ENCODE peak calls at places on chromosomes 7 and 10, in five cellular contexts. L is RWPE1, B is ovary, F is substantia nigra, R is aorta. X is an unnamed sample.

GRCh38 chr10:101625821-101626412 is 37.8 kb downstream of the DPCD start:
- DNase-seq in L (no peak), B (peak), F (no peak), R (no peak), X (no peak)

GRCh38 chr7:8290645-8291308 is 28.8 kb upstream of the ICA1 start:
- DNase-seq in L (peak), B (no peak), F (no peak), R (no peak), X (no peak)

GRCh38 chr10:8407561-8408021 is 353.1 kb downstream of the GATA3 start:
- DNase-seq in L (no peak), B (no peak), F (no peak), R (no peak), X (no peak)

GRCh38 chr7:76206633-76207032 is 4.9 kb downstream of the SRRM3 start:
- DNase-seq in L (no peak), B (no peak), F (no peak), R (no peak), X (no peak)

GRCh38 chr7:38327597-38327996 is 54.2 kb upstream of the TARP start:
- DNase-seq in L (no peak), B (no peak), F (no peak), R (no peak), X (no peak)

GRCh38 chr7:152464312-152465117 is 28.7 kb upstream of the KMT2C start:
- DNase-seq in L (peak), B (peak), F (peak), R (peak), X (peak)

GRCh38 chr10:69730251-69731156 is 71.2 kb upstream of the COL13A1 start:
- DNase-seq in L (no peak), B (no peak), F (no peak), R (peak), X (no peak)

GRCh38 chr7:112985377-112985987 is 101.1 kb downstream of the GPR85 start:
- DNase-seq in L (no peak), B (no peak), F (no peak), R (no peak), X (no peak)

GRCh38 chr7:106681815-106682495 is 21.0 kb upstream of the CCDC71L start:
- DNase-seq in L (peak), B (no peak), F (no peak), R (no peak), X (no peak)

GRCh38 chr7:155392726-155393570 is 65.0 kb upstream of the EN2 start:
- DNase-seq in L (no peak), B (no peak), F (no peak), R (no peak), X (no peak)

GRCh38 chr10:77881636-77882035 is 44.9 kb downstream of the DLG5 start:
- DNase-seq in L (no peak), B (no peak), F (no peak), R (no peak), X (no peak)

GRCh38 chr10:113511419-113511818 is 41.4 kb upstream of the HABP2 start:
- DNase-seq in L (no peak), B (no peak), F (no peak), R (no peak), X (no peak)

GRCh38 chr7:29345590-29345989 is 151.0 kb downstream of the CHN2 start:
- DNase-seq in L (peak), B (no peak), F (peak), R (peak), X (peak)

GRCh38 chr10:122701652-122702051 is 2.0 kb upstream of the C10orf120 start:
- DNase-seq in L (no peak), B (no peak), F (no peak), R (no peak), X (no peak)

GRCh38 chr10:91409069-91409868 is 875 bp upstream of the HECTD2 start:
- DNase-seq in L (peak), B (peak), F (peak), R (peak), X (no peak)

GRCh38 chr7:2873686-2874551 is 29.8 kb upstream of the GNA12 start:
- DNase-seq in L (peak), B (peak), F (no peak), R (no peak), X (no peak)

GRCh38 chr10:35004651-35005050 is 85.5 kb downstream of the CUL2 start:
- DNase-seq in L (no peak), B (no peak), F (no peak), R (no peak), X (peak)

GRCh38 chr10:13102002-13102794 is 2.2 kb downstream of the OPTN start:
- DNase-seq in L (no peak), B (no peak), F (no peak), R (no peak), X (no peak)

GRCh38 chr7:147298611-147299043 is 1182.0 kb downstream of the CNTNAP2 start:
- DNase-seq in L (no peak), B (no peak), F (no peak), R (no peak), X (no peak)

GRCh38 chr10:80324086-80324485 is 32.5 kb downstream of the DYDC1 start:
- DNase-seq in L (peak), B (no peak), F (no peak), R (no peak), X (no peak)

GRCh38 chr10:58028597-58029366 is 238.9 kb downstream of the IPMK start:
- DNase-seq in L (peak), B (no peak), F (no peak), R (no peak), X (no peak)

GRCh38 chr10:132406750-132407149 is 9.8 kb downstream of the PWWP2B start:
- DNase-seq in L (no peak), B (no peak), F (no peak), R (no peak), X (no peak)

GRCh38 chr10:100364735-100365391 is 17.8 kb downstream of the SCD start:
- DNase-seq in L (peak), B (peak), F (peak), R (peak), X (no peak)

GRCh38 chr10:98209441-98209840 is 58.6 kb downstream of the LOXL4 start:
- DNase-seq in L (no peak), B (no peak), F (no peak), R (no peak), X (no peak)

GRCh38 chr10:86401588-86402282 is 35.1 kb upstream of the GRID1 start:
- DNase-seq in L (no peak), B (peak), F (no peak), R (peak), X (no peak)

GRCh38 chr10:10056958-10057357 is 960.7 kb upstream of the CELF2 start:
- DNase-seq in L (no peak), B (no peak), F (no peak), R (no peak), X (no peak)

GRCh38 chr10:101301111-101301731 is 52.7 kb upstream of the BTRC start:
- DNase-seq in L (peak), B (no peak), F (no peak), R (no peak), X (peak)

GRCh38 chr7:15709978-15710377 is 23.5 kb upstream of the MEOX2 start:
- DNase-seq in L (no peak), B (no peak), F (no peak), R (no peak), X (no peak)

GRCh38 chr7:158325530-158326381 is 261.9 kb downstream of the PTPRN2 start:
- DNase-seq in L (peak), B (no peak), F (peak), R (no peak), X (no peak)

GRCh38 chr10:122504551-122504950 is 43.2 kb downstream of the HTRA1 start:
- DNase-seq in L (peak), B (peak), F (peak), R (peak), X (no peak)

GRCh38 chr10:82213784-82214183 is 338.8 kb downstream of the NRG3 start:
- DNase-seq in L (no peak), B (no peak), F (peak), R (no peak), X (no peak)

GRCh38 chr10:118721005-118721876 is 33.5 kb downstream of the CACUL1 start:
- DNase-seq in L (peak), B (no peak), F (peak), R (no peak), X (no peak)

GRCh38 chr7:107130487-107131220 is 38.1 kb upstream of the HBP1 start:
- DNase-seq in L (no peak), B (no peak), F (no peak), R (no peak), X (no peak)

GRCh38 chr10:51521605-51522004 is 177.8 kb downstream of the CSTF2T start:
- DNase-seq in L (no peak), B (no peak), F (no peak), R (no peak), X (no peak)

GRCh38 chr10:51522858-51523257 is 176.5 kb downstream of the CSTF2T start:
- DNase-seq in L (no peak), B (no peak), F (no peak), R (no peak), X (no peak)

GRCh38 chr10:51524041-51524440 is 175.4 kb downstream of the CSTF2T start:
- DNase-seq in L (no peak), B (no peak), F (no peak), R (no peak), X (no peak)

GRCh38 chr10:51527806-51528205 is 171.6 kb downstream of the CSTF2T start:
- DNase-seq in L (no peak), B (no peak), F (no peak), R (no peak), X (no peak)

GRCh38 chr10:51523440-51523839 is 176.0 kb downstream of the CSTF2T start:
- DNase-seq in L (no peak), B (no peak), F (no peak), R (no peak), X (no peak)
- H3K27ac ChIP-seq in L (no peak), B (no peak), F (no peak), R (no peak), X (no peak)

GRCh38 chr10:24849537-24850299 is 102.7 kb downstream of the PRTFDC1 start:
- DNase-seq in L (peak), B (no peak), F (no peak), R (no peak), X (no peak)

GRCh38 chr10:24850726-24851300 is 101.6 kb downstream of the PRTFDC1 start:
- DNase-seq in L (no peak), B (no peak), F (no peak), R (no peak), X (no peak)

GRCh38 chr10:24853661-24854060 is 98.7 kb downstream of the PRTFDC1 start:
- DNase-seq in L (no peak), B (no peak), F (no peak), R (no peak), X (no peak)

GRCh38 chr10:24849051-24849450 is 103.4 kb downstream of the PRTFDC1 start:
- DNase-seq in L (no peak), B (no peak), F (no peak), R (no peak), X (no peak)

GRCh38 chr10:24851595-24851994 is 100.8 kb downstream of the PRTFDC1 start:
- DNase-seq in L (no peak), B (no peak), F (no peak), R (no peak), X (no peak)
- H3K27ac ChIP-seq in L (no peak), B (no peak), F (no peak), R (no peak), X (no peak)

GRCh38 chr7:84112771-84113170 is 81.8 kb downstream of the SEMA3A start:
- DNase-seq in L (no peak), B (no peak), F (no peak), R (no peak), X (no peak)

GRCh38 chr7:84111842-84112241 is 82.7 kb downstream of the SEMA3A start:
- DNase-seq in L (no peak), B (no peak), F (no peak), R (no peak), X (no peak)

GRCh38 chr7:84117304-84117703 is 77.3 kb downstream of the SEMA3A start:
- DNase-seq in L (no peak), B (no peak), F (no peak), R (no peak), X (no peak)

GRCh38 chr7:84113286-84113685 is 81.3 kb downstream of the SEMA3A start:
- DNase-seq in L (no peak), B (no peak), F (no peak), R (no peak), X (no peak)

DNA sequence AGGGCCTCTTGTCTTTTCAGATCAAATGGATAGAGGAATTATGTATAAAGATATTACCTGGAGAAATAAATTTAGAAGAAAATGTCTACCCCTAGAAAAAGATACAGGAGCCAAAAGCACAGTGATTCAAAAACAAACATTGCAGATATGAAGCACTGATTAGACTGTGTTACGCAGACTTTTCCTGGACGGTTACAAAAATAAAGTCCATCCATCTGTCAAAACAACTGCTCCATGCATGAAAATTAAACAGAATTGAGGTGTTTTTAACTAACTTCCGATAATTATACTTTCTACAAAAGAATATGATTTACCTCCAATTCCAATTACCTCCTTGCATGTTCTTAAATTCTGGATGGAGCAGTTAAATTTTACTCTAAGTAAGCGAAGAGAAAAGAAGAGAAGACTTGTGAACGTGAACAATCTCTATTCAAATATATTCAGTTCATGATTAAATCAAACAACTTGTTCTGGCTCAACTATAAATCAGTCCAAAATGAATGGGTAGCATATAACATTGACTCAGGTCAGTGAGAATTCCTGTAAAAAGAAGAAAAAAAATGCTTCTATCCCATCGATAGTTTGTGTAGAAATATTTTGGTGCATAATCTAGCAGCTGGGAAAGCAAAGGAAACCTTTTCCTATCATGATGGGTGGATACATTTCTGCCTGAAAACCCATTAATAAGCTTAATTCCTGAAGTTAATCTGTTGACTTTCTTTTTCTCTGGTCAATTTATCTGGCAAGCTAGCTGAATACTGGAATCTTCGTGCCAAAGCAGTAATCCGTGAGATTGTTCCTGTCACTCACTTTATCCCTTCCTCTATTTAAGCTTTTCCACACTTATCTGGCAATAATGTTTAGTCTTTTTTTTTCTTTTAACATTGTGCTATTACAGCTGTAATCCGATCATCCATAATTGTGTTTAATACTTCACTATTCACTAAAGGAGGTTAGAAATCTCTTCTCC is 80.4 kb downstream of the SEMA3A start:
- DNase-seq in L (no peak), B (no peak), F (no peak), R (no peak), X (no peak)
- H3K27ac ChIP-seq in L (no peak), B (no peak), F (no peak), R (no peak), X (no peak)

DNA sequence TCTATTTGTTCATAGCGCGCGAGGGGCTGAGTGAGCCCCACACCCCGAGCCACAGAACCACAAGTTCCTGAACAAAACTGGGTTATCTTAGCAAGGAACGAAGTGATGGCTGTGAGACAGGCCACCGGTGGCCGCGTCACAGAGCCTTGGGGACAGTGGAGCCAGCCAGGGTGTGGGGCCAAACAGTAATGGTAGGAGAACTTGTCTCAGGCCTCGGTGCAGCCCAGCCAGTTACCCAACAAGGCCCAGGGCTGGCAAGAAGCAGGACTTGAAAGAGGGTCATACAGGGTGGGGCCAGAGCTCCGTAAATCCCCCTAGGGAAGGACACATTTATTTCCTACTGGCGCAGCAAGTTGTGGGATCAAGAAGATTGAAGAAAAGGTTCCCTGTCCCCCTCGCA is 39.4 kb upstream of the TNS3 start:
- DNase-seq in L (no peak), B (no peak), F (no peak), R (no peak), X (no peak)
- H3K27ac ChIP-seq in L (no peak), B (peak), F (no peak), R (peak), X (no peak)

DNA sequence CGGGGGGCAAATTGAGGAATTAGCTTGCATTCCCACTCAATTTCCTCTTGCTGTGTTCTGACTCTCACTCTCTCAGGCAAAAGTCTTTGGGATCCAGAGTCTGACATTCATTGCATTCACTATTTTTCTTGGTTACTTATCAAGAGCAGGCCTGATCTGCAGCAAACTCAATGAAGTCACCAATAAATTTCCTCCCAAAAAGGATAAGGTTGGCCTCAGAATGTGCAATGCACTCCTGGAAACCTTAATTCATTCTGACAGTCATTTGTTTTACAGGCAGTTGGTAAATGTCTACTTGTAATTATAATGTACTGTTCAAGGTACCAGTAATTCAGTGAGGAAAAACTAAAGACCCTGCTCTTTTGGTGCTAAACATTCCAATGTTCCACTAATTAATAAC is 6.3 kb upstream of the DGKI start:
- DNase-seq in L (no peak), B (no peak), F (no peak), R (no peak), X (no peak)
- H3K27ac ChIP-seq in L (no peak), B (no peak), F (no peak), R (no peak), X (no peak)

GRCh38 chr10:48802611-48803046 is 118.0 kb downstream of the WDFY4 start:
- DNase-seq in L (no peak), B (no peak), F (no peak), R (no peak), X (no peak)
- H3K27ac ChIP-seq in L (no peak), B (no peak), F (no peak), R (no peak), X (no peak)

GRCh38 chr10:3482200-3482993 is 302.6 kb downstream of the KLF6 start:
- DNase-seq in L (peak), B (peak), F (no peak), R (peak), X (no peak)
- H3K27ac ChIP-seq in L (peak), B (no peak), F (no peak), R (no peak), X (no peak)

X was measured in HL-60.